ENCODE peak calls at places on chromosomes 11 and 22, in nine cellular contexts. N is lower lobe of right lung, F is fibroblast of lung, J is aorta, A is A549, Y is right cardiac atrium, T is PC-3, L is mammary epithelial cell, V is cardiac muscle cell. D is an unnamed sample.

GRCh38 chr22:36042240-36042639 is 13.6 kb upstream of the RBFOX2 start:
- DNase-seq in N (no peak), F (no peak), J (no peak), A (no peak), Y (no peak), T (no peak), L (no peak), V (no peak), D (no peak)

GRCh38 chr22:20241579-20242392 is 26.3 kb downstream of the RTN4R start:
- DNase-seq in N (no peak), F (no peak), J (no peak), A (no peak), Y (no peak), T (no peak), L (no peak), V (no peak), D (no peak)

GRCh38 chr11:123507043-123507442 is 77.0 kb downstream of the GRAMD1B start:
- DNase-seq in N (no peak), F (no peak), J (no peak), A (no peak), Y (no peak), T (no peak), L (no peak), V (no peak), D (no peak)

GRCh38 chr11:44627911-44628729 is 62.7 kb downstream of the CD82 start:
- DNase-seq in N (peak), F (peak), J (peak), A (no peak), Y (peak), T (no peak), L (no peak), V (peak), D (peak)

GRCh38 chr11:86672007-86672621 is at the start of gene ME3:
- DNase-seq in N (peak), F (peak), J (peak), A (peak), Y (peak), T (peak), L (no peak), V (peak), D (peak)

GRCh38 chr11:76701701-76702100 is 31.2 kb upstream of the LRRC32 start:
- DNase-seq in N (no peak), F (peak), J (no peak), A (no peak), Y (no peak), T (peak), L (no peak), V (no peak), D (no peak)

GRCh38 chr11:23113887-23114216 is 253.6 kb upstream of the CCDC179 start:
- DNase-seq in N (no peak), F (no peak), J (no peak), A (no peak), Y (no peak), T (no peak), L (no peak), V (no peak), D (no peak)

GRCh38 chr11:85295872-85296271 is 331.3 kb downstream of the DLG2 start:
- DNase-seq in N (no peak), F (no peak), J (no peak), A (no peak), Y (no peak), T (no peak), L (no peak), V (no peak), D (no peak)

GRCh38 chr11:108486828-108487227 is 11.4 kb downstream of the POGLUT3 start:
- DNase-seq in N (no peak), F (no peak), J (no peak), A (no peak), Y (no peak), T (no peak), L (no peak), V (no peak), D (no peak)

GRCh38 chr22:41914611-41915034 is 251 bp downstream of the SHISA8 start:
- DNase-seq in N (no peak), F (no peak), J (no peak), A (no peak), Y (no peak), T (no peak), L (no peak), V (no peak), D (no peak)

GRCh38 chr11:82823635-82824614 is 76.3 kb downstream of the PRCP start:
- DNase-seq in N (no peak), F (no peak), J (no peak), A (no peak), Y (no peak), T (no peak), L (no peak), V (no peak), D (no peak)

GRCh38 chr11:64268687-64269379 is 15.6 kb downstream of the BAD start:
- DNase-seq in N (peak), F (peak), J (peak), A (peak), Y (peak), T (peak), L (peak), V (no peak), D (peak)

GRCh38 chr11:68149417-68149816 is 28.2 kb upstream of the CHKA start:
- DNase-seq in N (no peak), F (no peak), J (no peak), A (no peak), Y (no peak), T (no peak), L (no peak), V (no peak), D (no peak)

GRCh38 chr22:40609216-40609615 is 27.3 kb downstream of the MRTFA start:
- DNase-seq in N (no peak), F (no peak), J (no peak), A (no peak), Y (no peak), T (no peak), L (no peak), V (no peak), D (no peak)

GRCh38 chr11:130042093-130042591 is 27.6 kb upstream of the APLP2 start:
- DNase-seq in N (no peak), F (peak), J (no peak), A (peak), Y (no peak), T (peak), L (peak), V (no peak), D (no peak)

GRCh38 chr11:111231836-111232235 is 13.7 kb upstream of the POU2AF2 start:
- DNase-seq in N (no peak), F (peak), J (no peak), A (no peak), Y (no peak), T (no peak), L (no peak), V (peak), D (no peak)

GRCh38 chr22:43901976-43902643 is 10.3 kb upstream of the PNPLA5 start:
- DNase-seq in N (no peak), F (peak), J (no peak), A (peak), Y (no peak), T (no peak), L (no peak), V (peak), D (no peak)

GRCh38 chr22:19903031-19903430 is 38.5 kb upstream of the COMT start:
- DNase-seq in N (no peak), F (no peak), J (no peak), A (no peak), Y (peak), T (no peak), L (no peak), V (peak), D (no peak)

GRCh38 chr11:77027275-77027674 is 6.9 kb upstream of the B3GNT6 start:
- DNase-seq in N (no peak), F (no peak), J (no peak), A (peak), Y (no peak), T (peak), L (peak), V (no peak), D (no peak)

GRCh38 chr22:42924436-42924835 is 67.4 kb upstream of the ARFGAP3 start:
- DNase-seq in N (peak), F (no peak), J (peak), A (no peak), Y (peak), T (no peak), L (no peak), V (no peak), D (no peak)

GRCh38 chr22:20782083-20782482 is 8.2 kb downstream of the SERPIND1 start:
- DNase-seq in N (no peak), F (no peak), J (no peak), A (no peak), Y (no peak), T (no peak), L (no peak), V (no peak), D (no peak)

GRCh38 chr11:68002943-68003845 is 703 bp downstream of the UNC93B1 start:
- DNase-seq in N (peak), F (no peak), J (peak), A (peak), Y (peak), T (peak), L (peak), V (peak), D (no peak)

GRCh38 chr22:22959147-22959827 is 71.7 kb downstream of the IGLL5 start:
- DNase-seq in N (no peak), F (peak), J (peak), A (peak), Y (peak), T (peak), L (peak), V (peak), D (peak)

DNA sequence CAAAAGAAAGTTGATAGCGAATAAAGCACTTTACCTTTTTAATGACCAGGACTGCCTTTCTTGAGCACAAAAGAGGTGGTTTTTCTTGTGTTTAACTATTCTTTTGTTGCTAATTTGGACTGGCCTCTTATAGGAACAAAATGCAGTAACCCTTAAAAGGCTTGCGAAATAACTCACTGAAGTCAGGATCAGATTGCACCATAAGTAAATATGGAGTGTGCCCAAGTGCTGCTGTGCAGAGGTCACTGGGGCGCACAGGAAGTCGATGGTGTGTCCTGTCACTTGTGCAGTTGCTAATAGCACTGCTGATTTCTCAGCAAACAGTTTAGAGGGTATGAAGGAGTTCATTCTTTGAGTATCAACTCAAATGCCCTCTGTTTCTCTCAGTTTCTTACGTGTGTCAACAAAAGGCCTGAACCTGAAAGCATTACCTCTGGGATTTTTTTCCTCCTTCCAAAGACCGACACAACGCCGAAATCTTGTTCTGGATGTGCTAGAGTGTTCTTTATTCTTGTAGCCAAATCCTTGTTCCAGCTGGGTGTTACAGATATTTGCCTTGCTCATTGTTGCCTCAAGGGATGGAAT is 71.3 kb downstream of the ATXN10 start:
- DNase-seq in N (peak), F (peak), J (no peak), A (peak), Y (no peak), T (peak), L (peak), V (no peak), D (no peak)
- H3K4me3 ChIP-seq in N (no peak), F (no peak), J (no peak), A (no peak), Y (no peak), T (peak), L (no peak), V (no peak), D (no peak)

DNA sequence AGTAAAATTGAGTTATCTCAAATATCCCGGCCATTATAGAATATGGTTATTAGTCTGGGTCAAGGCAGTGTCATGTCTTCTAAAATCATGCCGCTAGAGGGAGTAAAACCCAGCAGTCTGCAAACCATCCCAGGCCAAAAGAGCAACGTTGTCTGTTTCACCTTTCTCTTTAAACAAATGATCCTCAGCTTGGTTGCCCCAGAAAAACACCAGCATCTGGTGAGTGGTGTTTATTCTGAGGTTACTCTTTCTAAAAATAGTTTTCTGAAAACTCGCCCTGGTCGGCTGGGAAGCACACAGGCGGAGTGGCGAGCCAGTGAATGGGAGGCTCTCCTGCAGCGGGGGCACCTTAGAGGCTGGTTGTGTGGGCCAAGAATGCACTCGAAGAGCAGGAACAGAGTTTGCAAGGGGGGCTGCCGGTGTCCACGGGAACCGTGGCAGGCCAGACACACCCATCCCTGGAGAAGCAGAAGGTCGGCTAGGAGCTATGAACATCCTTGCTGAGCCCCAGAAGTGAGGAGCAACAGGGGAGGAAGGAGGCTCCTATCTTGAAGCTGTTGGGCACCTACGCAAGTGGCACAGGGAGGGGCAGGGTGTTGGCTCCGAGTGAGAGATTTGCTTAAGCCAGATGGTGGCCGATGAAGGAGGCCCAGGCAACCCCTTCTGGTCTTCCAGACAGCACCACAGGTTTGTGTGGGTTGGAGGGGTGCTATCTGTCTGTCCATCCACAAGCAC is 297.1 kb downstream of the ETS1 start:
- DNase-seq in N (peak), F (peak), J (peak), A (peak), Y (peak), T (peak), L (peak), V (peak), D (peak)
- H3K27ac ChIP-seq in N (peak), F (peak), J (no peak), A (peak), Y (peak), T (peak), L (no peak), V (no peak), D (peak)

DNA sequence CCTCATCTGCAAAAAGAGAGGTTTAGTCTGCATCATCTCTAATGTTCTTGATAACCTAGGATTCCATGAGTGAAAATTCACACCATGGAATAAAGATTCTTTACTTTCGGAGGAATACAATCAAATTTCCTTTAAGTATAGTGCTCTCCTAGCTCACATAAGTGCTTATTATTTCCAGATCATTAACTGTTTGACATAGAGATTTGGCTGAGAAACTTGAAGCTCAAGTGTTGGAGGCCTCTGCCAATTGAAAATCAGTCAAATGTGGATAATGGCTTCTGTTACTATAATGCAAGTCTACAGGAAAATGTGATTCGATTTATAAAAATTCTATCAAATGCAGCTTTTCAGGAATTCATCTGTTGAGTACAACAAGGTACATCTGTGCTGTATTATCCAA is 144.6 kb downstream of the KIF18A start:
- DNase-seq in N (no peak), F (no peak), J (no peak), A (no peak), Y (no peak), T (no peak), L (no peak), V (no peak), D (no peak)
- H3K4me3 ChIP-seq in N (no peak), F (no peak), J (no peak), A (no peak), Y (no peak), T (no peak), L (no peak), V (no peak), D (no peak)

GRCh38 chr22:28983190-28983589 is 78.4 kb downstream of the C22orf31 start:
- DNase-seq in N (no peak), F (no peak), J (no peak), A (no peak), Y (no peak), T (no peak), L (peak), V (no peak), D (no peak)

GRCh38 chr22:28985581-28986290 is 75.9 kb downstream of the C22orf31 start:
- DNase-seq in N (no peak), F (no peak), J (no peak), A (no peak), Y (no peak), T (no peak), L (no peak), V (no peak), D (no peak)

GRCh38 chr22:28984482-28985158 is 77.0 kb downstream of the C22orf31 start:
- DNase-seq in N (no peak), F (no peak), J (no peak), A (no peak), Y (no peak), T (no peak), L (no peak), V (no peak), D (no peak)

GRCh38 chr22:28981818-28982499 is 79.7 kb downstream of the C22orf31 start:
- DNase-seq in N (no peak), F (no peak), J (no peak), A (peak), Y (no peak), T (no peak), L (no peak), V (no peak), D (no peak)

DNA sequence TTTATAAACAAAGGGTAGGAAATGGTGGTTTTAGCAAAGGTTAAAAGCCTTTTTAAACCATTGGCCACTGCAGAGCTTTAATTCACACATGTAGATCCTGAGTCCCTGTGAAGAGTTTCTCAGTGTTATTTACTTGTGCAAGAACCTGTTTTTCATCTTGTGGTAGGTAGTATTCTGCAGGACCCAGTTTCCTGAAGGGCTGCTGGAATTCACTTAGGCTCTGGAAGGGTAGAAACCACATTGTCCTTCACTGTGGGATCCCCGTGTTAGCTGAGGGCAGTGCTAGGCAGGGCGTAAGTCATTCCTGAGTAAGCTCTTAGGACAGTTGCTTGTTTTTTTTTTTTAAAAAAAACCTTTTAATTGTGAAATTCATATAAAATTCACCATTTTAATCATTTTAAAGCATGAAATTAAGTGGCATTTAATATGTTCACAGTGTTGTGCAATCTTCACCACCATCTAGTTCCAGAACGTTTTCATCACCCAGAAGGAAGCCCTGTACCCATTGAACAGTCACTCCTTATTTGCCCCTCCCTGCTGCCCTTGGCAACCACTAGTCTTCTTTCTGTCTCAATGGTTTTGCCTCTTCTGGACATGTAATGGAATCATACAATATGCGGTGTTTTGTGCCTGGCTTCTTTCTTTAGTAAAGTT is 77.7 kb downstream of the C22orf31 start:
- DNase-seq in N (no peak), F (peak), J (no peak), A (no peak), Y (peak), T (peak), L (peak), V (no peak), D (no peak)
- H3K27ac ChIP-seq in N (peak), F (no peak), J (no peak), A (peak), Y (no peak), T (no peak), L (no peak), V (peak), D (no peak)

DNA sequence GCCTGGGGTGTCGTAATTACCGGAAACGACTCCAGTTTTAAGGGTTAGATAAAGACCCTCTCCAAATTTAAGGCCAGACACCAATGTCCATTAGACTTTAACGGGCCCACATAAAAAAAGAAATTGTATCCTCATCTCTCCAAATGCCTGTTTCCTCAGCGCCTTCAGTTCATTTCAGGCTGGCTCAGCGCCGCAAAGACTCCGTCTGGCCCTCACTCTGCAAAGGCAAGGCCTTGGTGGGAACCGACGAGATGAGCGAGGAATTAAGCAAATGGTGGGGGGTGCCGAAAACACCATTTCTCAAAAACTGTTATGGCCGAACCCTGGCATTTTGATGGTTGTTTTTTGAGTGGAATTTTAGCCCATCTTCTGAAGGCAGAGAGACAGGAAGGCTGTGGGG is 15.7 kb downstream of the MN1 start:
- DNase-seq in N (no peak), F (no peak), J (no peak), A (no peak), Y (no peak), T (no peak), L (no peak), V (no peak), D (no peak)
- H3K4me3 ChIP-seq in N (no peak), F (no peak), J (no peak), A (no peak), Y (no peak), T (no peak), L (no peak), V (no peak), D (peak)

DNA sequence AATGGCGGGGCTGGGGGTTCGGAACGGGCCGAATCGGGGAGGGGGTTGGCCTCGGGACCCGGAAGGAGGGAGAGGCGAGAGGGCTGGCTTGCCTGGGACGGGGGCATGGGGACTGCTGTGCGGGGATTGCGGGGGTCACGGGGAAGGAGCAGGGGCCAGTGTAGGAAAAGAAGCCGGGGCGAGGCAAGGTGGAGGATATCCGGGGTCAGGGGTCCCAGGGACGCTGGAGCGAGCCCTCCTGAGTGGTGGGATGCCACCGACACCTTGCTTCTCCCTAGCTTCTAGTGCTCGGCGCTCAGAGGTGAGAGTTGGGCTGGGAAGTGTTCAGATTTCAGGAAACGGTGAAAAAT is 426 bp upstream of the GDPD5 start:
- DNase-seq in N (no peak), F (no peak), J (no peak), A (no peak), Y (no peak), T (no peak), L (no peak), V (no peak), D (no peak)
- H3K27ac ChIP-seq in N (no peak), F (no peak), J (no peak), A (peak), Y (no peak), T (no peak), L (no peak), V (no peak), D (no peak)

D was measured in left ventricle myocardium inferior.